ENCODE peak calls at places on chromosomes 7 and 10, in seven cellular contexts. One of them, this sample, is unnamed.

GRCh38 chr10:117047947-117048346 is 43.0 kb upstream of the SHTN1 start:
- DNase-seq in H1: no peak
- DNase-seq in mesendoderm: no peak
- DNase-seq in IMR-90: no peak
- DNase-seq in neuronal stem cell: no peak
- DNase-seq in mesenchymal stem cell: no peak
- DNase-seq in trophoblast cell: no peak
- DNase-seq in this sample: no peak

GRCh38 chr7:3760696-3761095 is 459.6 kb downstream of the SDK1 start:
- DNase-seq in trophoblast cell: peak
- DNase-seq in mesenchymal stem cell: no peak
- DNase-seq in mesendoderm: no peak
- DNase-seq in IMR-90: peak
- DNase-seq in H1: no peak
- DNase-seq in neuronal stem cell: no peak
- DNase-seq in this sample: no peak

GRCh38 chr10:8331896-8332729 is 277.6 kb downstream of the GATA3 start:
- DNase-seq in mesendoderm: peak
- DNase-seq in H1: peak
- DNase-seq in neuronal stem cell: peak
- DNase-seq in mesenchymal stem cell: peak
- DNase-seq in trophoblast cell: peak
- DNase-seq in IMR-90: peak
- DNase-seq in this sample: peak

GRCh38 chr10:78437407-78437768 is 403.7 kb downstream of the RPS24 start:
- DNase-seq in IMR-90: no peak
- DNase-seq in H1: no peak
- DNase-seq in trophoblast cell: no peak
- DNase-seq in mesenchymal stem cell: no peak
- DNase-seq in neuronal stem cell: no peak
- DNase-seq in mesendoderm: no peak
- DNase-seq in this sample: no peak

GRCh38 chr7:25553005-25553404 is 324.7 kb upstream of the NPVF start:
- DNase-seq in mesenchymal stem cell: no peak
- DNase-seq in neuronal stem cell: no peak
- DNase-seq in trophoblast cell: no peak
- DNase-seq in H1: no peak
- DNase-seq in mesendoderm: no peak
- DNase-seq in IMR-90: no peak
- DNase-seq in this sample: no peak

GRCh38 chr10:21530168-21530567 is 3.9 kb upstream of the MLLT10 start:
- DNase-seq in mesenchymal stem cell: no peak
- DNase-seq in trophoblast cell: no peak
- DNase-seq in mesendoderm: no peak
- DNase-seq in H1: no peak
- DNase-seq in neuronal stem cell: no peak
- DNase-seq in IMR-90: no peak
- DNase-seq in this sample: no peak

GRCh38 chr7:107032720-107033438 is 11.6 kb upstream of the PRKAR2B start:
- DNase-seq in neuronal stem cell: no peak
- DNase-seq in IMR-90: no peak
- DNase-seq in mesendoderm: no peak
- DNase-seq in mesenchymal stem cell: no peak
- DNase-seq in H1: no peak
- DNase-seq in trophoblast cell: no peak
- DNase-seq in this sample: no peak

GRCh38 chr7:33075818-33076483 is 13.4 kb upstream of the NT5C3A start:
- DNase-seq in IMR-90: no peak
- DNase-seq in mesenchymal stem cell: no peak
- DNase-seq in neuronal stem cell: no peak
- DNase-seq in trophoblast cell: no peak
- DNase-seq in mesendoderm: no peak
- DNase-seq in H1: no peak
- DNase-seq in this sample: no peak

GRCh38 chr7:135712182-135712782 is 15.7 kb downstream of the SLC13A4 start:
- DNase-seq in trophoblast cell: no peak
- DNase-seq in IMR-90: no peak
- DNase-seq in mesendoderm: no peak
- DNase-seq in H1: no peak
- DNase-seq in mesenchymal stem cell: no peak
- DNase-seq in neuronal stem cell: no peak
- DNase-seq in this sample: no peak

GRCh38 chr10:31707578-31708411 is 220.8 kb downstream of the ARHGAP12 start:
- DNase-seq in trophoblast cell: peak
- DNase-seq in mesenchymal stem cell: peak
- DNase-seq in H1: no peak
- DNase-seq in mesendoderm: peak
- DNase-seq in neuronal stem cell: peak
- DNase-seq in IMR-90: peak
- DNase-seq in this sample: peak

GRCh38 chr10:106320078-106320477 is 844.4 kb downstream of the SORCS1 start:
- DNase-seq in neuronal stem cell: no peak
- DNase-seq in mesendoderm: no peak
- DNase-seq in IMR-90: no peak
- DNase-seq in trophoblast cell: no peak
- DNase-seq in mesenchymal stem cell: no peak
- DNase-seq in H1: no peak
- DNase-seq in this sample: no peak

GRCh38 chr10:106320876-106321275 is 843.6 kb downstream of the SORCS1 start:
- DNase-seq in mesendoderm: no peak
- DNase-seq in mesenchymal stem cell: no peak
- DNase-seq in H1: no peak
- DNase-seq in trophoblast cell: no peak
- DNase-seq in IMR-90: no peak
- DNase-seq in neuronal stem cell: no peak
- DNase-seq in this sample: no peak
- H4K8ac ChIP-seq in mesendoderm: no peak
- H4K8ac ChIP-seq in mesenchymal stem cell: no peak
- H4K8ac ChIP-seq in H1: no peak
- H4K8ac ChIP-seq in trophoblast cell: no peak
- H4K8ac ChIP-seq in IMR-90: no peak
- H4K8ac ChIP-seq in neuronal stem cell: no peak
- H4K8ac ChIP-seq in this sample: no peak

DNA sequence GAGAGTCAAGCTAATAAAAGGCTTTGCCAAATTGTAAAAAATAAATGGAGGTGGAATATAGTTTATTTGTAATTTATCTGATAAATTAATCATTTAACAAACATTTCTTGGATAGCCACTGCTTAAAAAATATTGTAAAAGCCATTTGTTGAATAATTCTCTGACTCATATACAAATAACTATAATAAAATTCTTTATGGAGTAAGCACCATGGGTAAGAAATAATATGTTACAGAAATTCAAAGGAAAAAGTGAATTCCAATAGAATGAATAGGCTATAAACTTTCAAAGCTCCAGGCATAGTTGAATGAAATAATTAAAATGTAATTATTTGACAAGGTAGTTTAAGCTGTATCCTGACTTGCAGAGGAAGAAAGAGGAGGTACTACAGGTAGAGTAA is 291.4 kb upstream of the TMEM229A start:
- DNase-seq in trophoblast cell: no peak
- DNase-seq in mesendoderm: no peak
- DNase-seq in H1: no peak
- DNase-seq in neuronal stem cell: no peak
- DNase-seq in IMR-90: peak
- DNase-seq in mesenchymal stem cell: no peak
- DNase-seq in this sample: no peak
- H2AK5ac ChIP-seq in trophoblast cell: no peak
- H2AK5ac ChIP-seq in mesendoderm: no peak
- H2AK5ac ChIP-seq in H1: no peak
- H2AK5ac ChIP-seq in neuronal stem cell: no peak
- H2AK5ac ChIP-seq in IMR-90: no peak
- H2AK5ac ChIP-seq in mesenchymal stem cell: no peak
- H2AK5ac ChIP-seq in this sample: no peak

GRCh38 chr10:36781570-36781969 is 343.8 kb upstream of the ANKRD30A start:
- DNase-seq in mesendoderm: no peak
- DNase-seq in mesenchymal stem cell: no peak
- DNase-seq in trophoblast cell: no peak
- DNase-seq in neuronal stem cell: no peak
- DNase-seq in H1: no peak
- DNase-seq in IMR-90: no peak
- DNase-seq in this sample: no peak
- H3K23ac ChIP-seq in mesendoderm: no peak
- H3K23ac ChIP-seq in mesenchymal stem cell: no peak
- H3K23ac ChIP-seq in trophoblast cell: no peak
- H3K23ac ChIP-seq in neuronal stem cell: no peak
- H3K23ac ChIP-seq in H1: no peak
- H3K23ac ChIP-seq in IMR-90: no peak
- H3K23ac ChIP-seq in this sample: no peak

GRCh38 chr10:6296456-6297214 is 93.9 kb downstream of the PFKFB3 start:
- DNase-seq in neuronal stem cell: no peak
- DNase-seq in mesenchymal stem cell: peak
- DNase-seq in trophoblast cell: peak
- DNase-seq in IMR-90: no peak
- DNase-seq in H1: no peak
- DNase-seq in mesendoderm: peak
- DNase-seq in this sample: no peak
- H4K8ac ChIP-seq in neuronal stem cell: no peak
- H4K8ac ChIP-seq in mesenchymal stem cell: peak
- H4K8ac ChIP-seq in trophoblast cell: no peak
- H4K8ac ChIP-seq in IMR-90: peak
- H4K8ac ChIP-seq in H1: peak
- H4K8ac ChIP-seq in mesendoderm: no peak
- H4K8ac ChIP-seq in this sample: no peak

DNA sequence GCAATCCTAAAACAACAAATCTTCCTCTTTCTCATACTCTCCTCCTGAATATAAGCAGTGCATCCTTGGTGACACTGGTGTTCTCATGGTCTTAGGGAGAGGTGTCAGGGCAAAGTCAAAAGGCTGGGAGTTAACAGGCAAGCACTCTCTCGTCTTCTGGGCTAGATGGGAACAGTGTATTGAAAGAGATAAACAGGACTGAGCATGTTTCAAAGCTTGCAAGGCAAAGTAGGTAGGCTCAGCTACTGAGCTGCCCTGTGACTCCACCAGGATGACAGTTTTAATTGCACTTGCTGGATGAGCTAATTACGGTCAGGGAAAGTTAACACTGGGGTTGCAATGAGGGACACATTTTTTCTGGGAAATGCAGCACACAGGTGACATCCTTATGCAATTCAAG is 554.9 kb upstream of the NRP1 start:
- DNase-seq in IMR-90: no peak
- DNase-seq in trophoblast cell: no peak
- DNase-seq in mesendoderm: no peak
- DNase-seq in H1: no peak
- DNase-seq in mesenchymal stem cell: no peak
- DNase-seq in neuronal stem cell: no peak
- DNase-seq in this sample: no peak
- H2AK5ac ChIP-seq in IMR-90: no peak
- H2AK5ac ChIP-seq in trophoblast cell: no peak
- H2AK5ac ChIP-seq in mesendoderm: no peak
- H2AK5ac ChIP-seq in H1: no peak
- H2AK5ac ChIP-seq in mesenchymal stem cell: no peak
- H2AK5ac ChIP-seq in neuronal stem cell: no peak
- H2AK5ac ChIP-seq in this sample: no peak

GRCh38 chr10:61139230-61139928 is 195.4 kb upstream of the RHOBTB1 start:
- DNase-seq in H1: no peak
- DNase-seq in neuronal stem cell: no peak
- DNase-seq in IMR-90: no peak
- DNase-seq in mesenchymal stem cell: no peak
- DNase-seq in mesendoderm: peak
- DNase-seq in trophoblast cell: no peak
- DNase-seq in this sample: no peak
- H3K23ac ChIP-seq in H1: no peak
- H3K23ac ChIP-seq in neuronal stem cell: no peak
- H3K23ac ChIP-seq in IMR-90: no peak
- H3K23ac ChIP-seq in mesenchymal stem cell: no peak
- H3K23ac ChIP-seq in mesendoderm: no peak
- H3K23ac ChIP-seq in trophoblast cell: no peak
- H3K23ac ChIP-seq in this sample: no peak

GRCh38 chr10:10517866-10518265 is 499.8 kb upstream of the CELF2 start:
- DNase-seq in mesendoderm: peak
- DNase-seq in IMR-90: no peak
- DNase-seq in neuronal stem cell: no peak
- DNase-seq in H1: no peak
- DNase-seq in trophoblast cell: no peak
- DNase-seq in mesenchymal stem cell: no peak
- DNase-seq in this sample: no peak

GRCh38 chr10:10514790-10515189 is 502.9 kb upstream of the CELF2 start:
- DNase-seq in trophoblast cell: no peak
- DNase-seq in mesendoderm: no peak
- DNase-seq in neuronal stem cell: no peak
- DNase-seq in H1: no peak
- DNase-seq in mesenchymal stem cell: no peak
- DNase-seq in IMR-90: no peak
- DNase-seq in this sample: no peak

GRCh38 chr10:10515479-10516204 is 502.0 kb upstream of the CELF2 start:
- DNase-seq in neuronal stem cell: no peak
- DNase-seq in H1: no peak
- DNase-seq in trophoblast cell: no peak
- DNase-seq in mesendoderm: no peak
- DNase-seq in mesenchymal stem cell: peak
- DNase-seq in IMR-90: no peak
- DNase-seq in this sample: no peak

GRCh38 chr10:10519674-10520073 is 498.0 kb upstream of the CELF2 start:
- DNase-seq in H1: no peak
- DNase-seq in IMR-90: no peak
- DNase-seq in neuronal stem cell: no peak
- DNase-seq in trophoblast cell: no peak
- DNase-seq in mesendoderm: no peak
- DNase-seq in mesenchymal stem cell: no peak
- DNase-seq in this sample: no peak

GRCh38 chr10:10516731-10517130 is 500.9 kb upstream of the CELF2 start:
- DNase-seq in mesendoderm: no peak
- DNase-seq in neuronal stem cell: no peak
- DNase-seq in mesenchymal stem cell: no peak
- DNase-seq in IMR-90: no peak
- DNase-seq in H1: no peak
- DNase-seq in trophoblast cell: no peak
- DNase-seq in this sample: no peak
- H4K8ac ChIP-seq in mesendoderm: no peak
- H4K8ac ChIP-seq in neuronal stem cell: no peak
- H4K8ac ChIP-seq in mesenchymal stem cell: no peak
- H4K8ac ChIP-seq in IMR-90: no peak
- H4K8ac ChIP-seq in H1: no peak
- H4K8ac ChIP-seq in trophoblast cell: no peak
- H4K8ac ChIP-seq in this sample: no peak

DNA sequence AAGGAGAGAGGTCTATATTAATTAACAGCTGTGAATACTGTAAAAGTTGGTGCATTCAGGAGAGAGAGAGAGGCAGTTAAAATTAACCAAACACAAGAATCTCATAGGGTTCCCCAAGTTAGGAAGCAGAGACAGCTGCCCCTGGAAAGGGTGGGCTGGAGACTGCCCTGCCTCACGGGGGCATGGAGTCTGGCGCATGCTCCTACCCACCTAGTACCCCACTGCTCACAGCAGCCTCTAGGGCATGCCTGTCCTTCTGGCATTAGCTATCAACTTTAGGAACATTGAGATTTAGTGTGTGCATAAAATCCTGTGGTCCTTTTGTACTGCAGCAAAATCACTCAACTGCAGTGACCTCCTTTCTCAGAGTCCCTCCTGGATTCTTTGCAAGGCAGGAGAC is 710.1 kb downstream of the SORCS3 start:
- DNase-seq in trophoblast cell: no peak
- DNase-seq in mesendoderm: no peak
- DNase-seq in neuronal stem cell: no peak
- DNase-seq in H1: no peak
- DNase-seq in IMR-90: no peak
- DNase-seq in mesenchymal stem cell: no peak
- DNase-seq in this sample: no peak
- H2AK5ac ChIP-seq in trophoblast cell: no peak
- H2AK5ac ChIP-seq in mesendoderm: no peak
- H2AK5ac ChIP-seq in neuronal stem cell: no peak
- H2AK5ac ChIP-seq in H1: no peak
- H2AK5ac ChIP-seq in IMR-90: no peak
- H2AK5ac ChIP-seq in mesenchymal stem cell: no peak
- H2AK5ac ChIP-seq in this sample: no peak

This sample was measured in H9.